ENCODE peak calls at places on chromosomes 11 and 22, in seven cellular contexts. V is activated CD8-positive, alpha-beta memory T cell treated with anti-CD3 and anti-CD28 coated beads, Interleukin-2, amount 50 U/mL, for 4 hours; I is GM20000; E is brain microvascular endothelial cell; M is sigmoid colon; A is WERI-Rb-1; O is tibial artery. H is an unnamed sample.

GRCh38 chr11:82174610-82175009 is 559.1 kb downstream of the FAM181B start:
- DNase-seq in V (no peak), I (no peak), E (peak), M (no peak), A (no peak), O (no peak), H (no peak)

GRCh38 chr11:117037279-117037951 is 60.8 kb downstream of the SIK3 start:
- DNase-seq in V (no peak), I (no peak), E (no peak), M (no peak), A (no peak), O (no peak), H (no peak)

GRCh38 chr22:24335529-24335928 is 64.9 kb downstream of the SPECC1L start:
- DNase-seq in V (no peak), I (no peak), E (no peak), M (no peak), A (no peak), O (no peak), H (no peak)

GRCh38 chr22:41365425-41365824 is 16.3 kb upstream of the TEF start:
- DNase-seq in V (no peak), I (no peak), E (no peak), M (no peak), A (no peak), O (no peak), H (no peak)

GRCh38 chr22:44229331-44229730 is 48.6 kb downstream of the PARVG start:
- DNase-seq in V (no peak), I (no peak), E (no peak), M (no peak), A (no peak), O (no peak), H (no peak)

GRCh38 chr11:13216019-13217006 is 61.3 kb upstream of the BMAL1 start:
- DNase-seq in V (no peak), I (no peak), E (peak), M (no peak), A (no peak), O (peak), H (peak)

GRCh38 chr11:114846040-114846791 is 167.9 kb downstream of the NXPE2 start:
- DNase-seq in V (no peak), I (no peak), E (no peak), M (no peak), A (peak), O (no peak), H (peak)

GRCh38 chr22:36544107-36544620 is 15.2 kb upstream of the EIF3D start:
- DNase-seq in V (no peak), I (no peak), E (peak), M (no peak), A (no peak), O (no peak), H (no peak)

GRCh38 chr11:74687237-74688005 is 43.8 kb downstream of the CHRDL2 start:
- DNase-seq in V (no peak), I (no peak), E (no peak), M (no peak), A (no peak), O (no peak), H (peak)

GRCh38 chr11:5038336-5038735 is 8.0 kb upstream of the OR52J3 start:
- DNase-seq in V (no peak), I (no peak), E (no peak), M (no peak), A (no peak), O (no peak), H (no peak)

GRCh38 chr11:63868399-63869064 is 29.6 kb downstream of the MARK2 start:
- DNase-seq in V (no peak), I (no peak), E (no peak), M (no peak), A (no peak), O (no peak), H (no peak)

GRCh38 chr11:65646921-65647701 is 9.2 kb downstream of the SIPA1 start:
- DNase-seq in V (no peak), I (no peak), E (no peak), M (no peak), A (no peak), O (peak), H (peak)

GRCh38 chr22:25404556-25404922 is 159.9 kb upstream of the GRK3 start:
- DNase-seq in V (no peak), I (no peak), E (no peak), M (peak), A (peak), O (no peak), H (peak)

GRCh38 chr11:128716661-128717210 is 22.9 kb downstream of the FLI1 start:
- DNase-seq in V (no peak), I (no peak), E (peak), M (no peak), A (no peak), O (no peak), H (peak)

H was measured in adipocyte.